ENCODE peak calls at places on chromosome 4, in ten cellular contexts. One of them, this sample, is unnamed.

GRCh38 chr4:140176735-140177134 is 22.8 kb upstream of the MAML3 start:
- DNase-seq in Peyer's patch: no peak
- DNase-seq in right lobe of liver: no peak
- DNase-seq in activated gamma-delta T cell: no peak
- DNase-seq in NCI-H1092: no peak
- DNase-seq in stimulated activated CD8-positive, alpha-beta memory T cell treated with anti-CD3 and anti-CD28 coated beads, Interleukin-2, amount 100 ng/mL, for 48 hours: no peak
- DNase-seq in prostate gland: no peak
- DNase-seq in T-cell: no peak
- DNase-seq in fibroblast of mammary gland: peak
- DNase-seq in NCI-H524 treated with DMSO at 0.1 percent for 48 hours: no peak
- DNase-seq in this sample: no peak

GRCh38 chr4:94390804-94391410 is 48.3 kb upstream of the HPGDS start:
- DNase-seq in activated gamma-delta T cell: no peak
- DNase-seq in fibroblast of mammary gland: peak
- DNase-seq in right lobe of liver: no peak
- DNase-seq in Peyer's patch: no peak
- DNase-seq in NCI-H524 treated with DMSO at 0.1 percent for 48 hours: no peak
- DNase-seq in prostate gland: peak
- DNase-seq in stimulated activated CD8-positive, alpha-beta memory T cell treated with anti-CD3 and anti-CD28 coated beads, Interleukin-2, amount 100 ng/mL, for 48 hours: no peak
- DNase-seq in NCI-H1092: no peak
- DNase-seq in T-cell: no peak
- DNase-seq in this sample: peak

GRCh38 chr4:160372390-160372789 is 1269.5 kb downstream of the RAPGEF2 start:
- DNase-seq in Peyer's patch: no peak
- DNase-seq in NCI-H1092: no peak
- DNase-seq in right lobe of liver: no peak
- DNase-seq in fibroblast of mammary gland: no peak
- DNase-seq in prostate gland: no peak
- DNase-seq in activated gamma-delta T cell: no peak
- DNase-seq in stimulated activated CD8-positive, alpha-beta memory T cell treated with anti-CD3 and anti-CD28 coated beads, Interleukin-2, amount 100 ng/mL, for 48 hours: no peak
- DNase-seq in T-cell: no peak
- DNase-seq in NCI-H524 treated with DMSO at 0.1 percent for 48 hours: no peak
- DNase-seq in this sample: no peak

GRCh38 chr4:134463771-134464170 is 262.2 kb upstream of the PABPC4L start:
- DNase-seq in stimulated activated CD8-positive, alpha-beta memory T cell treated with anti-CD3 and anti-CD28 coated beads, Interleukin-2, amount 100 ng/mL, for 48 hours: no peak
- DNase-seq in Peyer's patch: no peak
- DNase-seq in T-cell: no peak
- DNase-seq in NCI-H524 treated with DMSO at 0.1 percent for 48 hours: no peak
- DNase-seq in fibroblast of mammary gland: no peak
- DNase-seq in right lobe of liver: no peak
- DNase-seq in NCI-H1092: no peak
- DNase-seq in prostate gland: no peak
- DNase-seq in activated gamma-delta T cell: no peak
- DNase-seq in this sample: no peak

GRCh38 chr4:54172156-54172555 is 56.9 kb upstream of the PDGFRA start:
- DNase-seq in right lobe of liver: no peak
- DNase-seq in stimulated activated CD8-positive, alpha-beta memory T cell treated with anti-CD3 and anti-CD28 coated beads, Interleukin-2, amount 100 ng/mL, for 48 hours: no peak
- DNase-seq in NCI-H524 treated with DMSO at 0.1 percent for 48 hours: no peak
- DNase-seq in T-cell: no peak
- DNase-seq in activated gamma-delta T cell: no peak
- DNase-seq in Peyer's patch: no peak
- DNase-seq in prostate gland: no peak
- DNase-seq in fibroblast of mammary gland: no peak
- DNase-seq in NCI-H1092: no peak
- DNase-seq in this sample: no peak

GRCh38 chr4:15158410-15159091 is 156.3 kb downstream of the CPEB2 start:
- DNase-seq in right lobe of liver: no peak
- DNase-seq in NCI-H1092: no peak
- DNase-seq in fibroblast of mammary gland: no peak
- DNase-seq in Peyer's patch: no peak
- DNase-seq in T-cell: no peak
- DNase-seq in activated gamma-delta T cell: no peak
- DNase-seq in NCI-H524 treated with DMSO at 0.1 percent for 48 hours: no peak
- DNase-seq in prostate gland: no peak
- DNase-seq in stimulated activated CD8-positive, alpha-beta memory T cell treated with anti-CD3 and anti-CD28 coated beads, Interleukin-2, amount 100 ng/mL, for 48 hours: no peak
- DNase-seq in this sample: no peak

GRCh38 chr4:158896459-158897238 is 127.8 kb downstream of the FNIP2 start:
- DNase-seq in Peyer's patch: no peak
- DNase-seq in NCI-H524 treated with DMSO at 0.1 percent for 48 hours: no peak
- DNase-seq in NCI-H1092: no peak
- DNase-seq in stimulated activated CD8-positive, alpha-beta memory T cell treated with anti-CD3 and anti-CD28 coated beads, Interleukin-2, amount 100 ng/mL, for 48 hours: no peak
- DNase-seq in right lobe of liver: no peak
- DNase-seq in prostate gland: no peak
- DNase-seq in activated gamma-delta T cell: no peak
- DNase-seq in T-cell: no peak
- DNase-seq in fibroblast of mammary gland: no peak
- DNase-seq in this sample: no peak

GRCh38 chr4:182801626-182802025 is 115.6 kb downstream of the DCTD start:
- DNase-seq in fibroblast of mammary gland: no peak
- DNase-seq in right lobe of liver: no peak
- DNase-seq in stimulated activated CD8-positive, alpha-beta memory T cell treated with anti-CD3 and anti-CD28 coated beads, Interleukin-2, amount 100 ng/mL, for 48 hours: no peak
- DNase-seq in activated gamma-delta T cell: no peak
- DNase-seq in T-cell: no peak
- DNase-seq in prostate gland: no peak
- DNase-seq in NCI-H524 treated with DMSO at 0.1 percent for 48 hours: no peak
- DNase-seq in NCI-H1092: no peak
- DNase-seq in Peyer's patch: no peak
- DNase-seq in this sample: no peak